ENCODE peak calls at places on chromosomes 7 and 10, in four cellular contexts. One of them, this sample, is unnamed.

GRCh38 chr7:17680943-17681351 is 259.3 kb downstream of the SNX13 start:
- DNase-seq in stimulated activated CD8-positive, alpha-beta memory T cell treated with anti-CD3 and anti-CD28 coated beads, Interleukin-4, amount 100 ng/mL, for 24 hours: no peak
- DNase-seq in fibroblast of lung: peak
- DNase-seq in left kidney: peak
- DNase-seq in this sample: no peak

GRCh38 chr10:59177031-59177861 is 803 bp downstream of the PHYHIPL start:
- DNase-seq in stimulated activated CD8-positive, alpha-beta memory T cell treated with anti-CD3 and anti-CD28 coated beads, Interleukin-4, amount 100 ng/mL, for 24 hours: no peak
- DNase-seq in fibroblast of lung: peak
- DNase-seq in left kidney: peak
- DNase-seq in this sample: peak

GRCh38 chr7:24496031-24496430 is 77.2 kb upstream of the PALS2 start:
- DNase-seq in stimulated activated CD8-positive, alpha-beta memory T cell treated with anti-CD3 and anti-CD28 coated beads, Interleukin-4, amount 100 ng/mL, for 24 hours: no peak
- DNase-seq in fibroblast of lung: no peak
- DNase-seq in left kidney: no peak
- DNase-seq in this sample: no peak

GRCh38 chr7:92723205-92723604 is 113.2 kb downstream of the CDK6 start:
- DNase-seq in stimulated activated CD8-positive, alpha-beta memory T cell treated with anti-CD3 and anti-CD28 coated beads, Interleukin-4, amount 100 ng/mL, for 24 hours: no peak
- DNase-seq in fibroblast of lung: no peak
- DNase-seq in left kidney: peak
- DNase-seq in this sample: no peak

GRCh38 chr7:70030745-70031144 is 432.5 kb downstream of the AUTS2 start:
- DNase-seq in stimulated activated CD8-positive, alpha-beta memory T cell treated with anti-CD3 and anti-CD28 coated beads, Interleukin-4, amount 100 ng/mL, for 24 hours: no peak
- DNase-seq in fibroblast of lung: no peak
- DNase-seq in left kidney: no peak
- DNase-seq in this sample: no peak

GRCh38 chr10:131098416-131098952 is 213.0 kb downstream of the TCERG1L start:
- DNase-seq in stimulated activated CD8-positive, alpha-beta memory T cell treated with anti-CD3 and anti-CD28 coated beads, Interleukin-4, amount 100 ng/mL, for 24 hours: no peak
- DNase-seq in fibroblast of lung: no peak
- DNase-seq in left kidney: no peak
- DNase-seq in this sample: no peak

GRCh38 chr7:81704595-81704994 is 65.3 kb downstream of the HGF start:
- DNase-seq in stimulated activated CD8-positive, alpha-beta memory T cell treated with anti-CD3 and anti-CD28 coated beads, Interleukin-4, amount 100 ng/mL, for 24 hours: no peak
- DNase-seq in fibroblast of lung: no peak
- DNase-seq in left kidney: no peak
- DNase-seq in this sample: no peak

GRCh38 chr10:97180986-97181385 is 4.8 kb downstream of the SLIT1 start:
- DNase-seq in stimulated activated CD8-positive, alpha-beta memory T cell treated with anti-CD3 and anti-CD28 coated beads, Interleukin-4, amount 100 ng/mL, for 24 hours: no peak
- DNase-seq in fibroblast of lung: no peak
- DNase-seq in left kidney: no peak
- DNase-seq in this sample: no peak

GRCh38 chr7:112430649-112431048 is 19.6 kb upstream of the IFRD1 start:
- DNase-seq in stimulated activated CD8-positive, alpha-beta memory T cell treated with anti-CD3 and anti-CD28 coated beads, Interleukin-4, amount 100 ng/mL, for 24 hours: no peak
- DNase-seq in fibroblast of lung: no peak
- DNase-seq in left kidney: no peak
- DNase-seq in this sample: no peak

GRCh38 chr10:6089334-6090219 is 743 bp downstream of the RBM17 start:
- DNase-seq in stimulated activated CD8-positive, alpha-beta memory T cell treated with anti-CD3 and anti-CD28 coated beads, Interleukin-4, amount 100 ng/mL, for 24 hours: no peak
- DNase-seq in fibroblast of lung: no peak
- DNase-seq in left kidney: peak
- DNase-seq in this sample: no peak

GRCh38 chr7:136071106-136071505 is 93.9 kb upstream of the MTPN start:
- DNase-seq in stimulated activated CD8-positive, alpha-beta memory T cell treated with anti-CD3 and anti-CD28 coated beads, Interleukin-4, amount 100 ng/mL, for 24 hours: no peak
- DNase-seq in fibroblast of lung: peak
- DNase-seq in left kidney: no peak
- DNase-seq in this sample: no peak

GRCh38 chr7:4886671-4887070 is 3.2 kb upstream of the RADIL start:
- DNase-seq in stimulated activated CD8-positive, alpha-beta memory T cell treated with anti-CD3 and anti-CD28 coated beads, Interleukin-4, amount 100 ng/mL, for 24 hours: no peak
- DNase-seq in fibroblast of lung: no peak
- DNase-seq in left kidney: no peak
- DNase-seq in this sample: no peak

GRCh38 chr7:117110480-117111315 is 157.4 kb downstream of the ST7 start:
- DNase-seq in stimulated activated CD8-positive, alpha-beta memory T cell treated with anti-CD3 and anti-CD28 coated beads, Interleukin-4, amount 100 ng/mL, for 24 hours: peak
- DNase-seq in fibroblast of lung: no peak
- DNase-seq in left kidney: peak
- DNase-seq in this sample: no peak

GRCh38 chr10:101619983-101620382 is 31.9 kb downstream of the DPCD start:
- DNase-seq in stimulated activated CD8-positive, alpha-beta memory T cell treated with anti-CD3 and anti-CD28 coated beads, Interleukin-4, amount 100 ng/mL, for 24 hours: no peak
- DNase-seq in fibroblast of lung: no peak
- DNase-seq in left kidney: no peak
- DNase-seq in this sample: no peak

GRCh38 chr10:131841131-131841661 is 59.6 kb upstream of the PPP2R2D start:
- DNase-seq in stimulated activated CD8-positive, alpha-beta memory T cell treated with anti-CD3 and anti-CD28 coated beads, Interleukin-4, amount 100 ng/mL, for 24 hours: no peak
- DNase-seq in fibroblast of lung: no peak
- DNase-seq in left kidney: no peak
- DNase-seq in this sample: no peak

GRCh38 chr7:111630862-111631261 is 68.6 kb upstream of the IMMP2L start:
- DNase-seq in stimulated activated CD8-positive, alpha-beta memory T cell treated with anti-CD3 and anti-CD28 coated beads, Interleukin-4, amount 100 ng/mL, for 24 hours: no peak
- DNase-seq in fibroblast of lung: no peak
- DNase-seq in left kidney: no peak
- DNase-seq in this sample: no peak

GRCh38 chr10:11896549-11897200 is 73.5 kb downstream of the PROSER2 start:
- DNase-seq in stimulated activated CD8-positive, alpha-beta memory T cell treated with anti-CD3 and anti-CD28 coated beads, Interleukin-4, amount 100 ng/mL, for 24 hours: no peak
- DNase-seq in fibroblast of lung: no peak
- DNase-seq in left kidney: no peak
- DNase-seq in this sample: no peak

GRCh38 chr7:80550005-80550404 is 38.1 kb upstream of the GNAT3 start:
- DNase-seq in stimulated activated CD8-positive, alpha-beta memory T cell treated with anti-CD3 and anti-CD28 coated beads, Interleukin-4, amount 100 ng/mL, for 24 hours: no peak
- DNase-seq in fibroblast of lung: no peak
- DNase-seq in left kidney: no peak
- DNase-seq in this sample: no peak

GRCh38 chr10:85916999-85917573 is 449.5 kb downstream of the GRID1 start:
- DNase-seq in stimulated activated CD8-positive, alpha-beta memory T cell treated with anti-CD3 and anti-CD28 coated beads, Interleukin-4, amount 100 ng/mL, for 24 hours: no peak
- DNase-seq in fibroblast of lung: no peak
- DNase-seq in left kidney: no peak
- DNase-seq in this sample: no peak

GRCh38 chr10:121747163-121747775 is 149.0 kb upstream of the FGFR2 start:
- DNase-seq in stimulated activated CD8-positive, alpha-beta memory T cell treated with anti-CD3 and anti-CD28 coated beads, Interleukin-4, amount 100 ng/mL, for 24 hours: no peak
- DNase-seq in fibroblast of lung: no peak
- DNase-seq in left kidney: no peak
- DNase-seq in this sample: no peak

GRCh38 chr7:74043523-74043951 is 15.6 kb downstream of the ELN start:
- DNase-seq in stimulated activated CD8-positive, alpha-beta memory T cell treated with anti-CD3 and anti-CD28 coated beads, Interleukin-4, amount 100 ng/mL, for 24 hours: no peak
- DNase-seq in fibroblast of lung: no peak
- DNase-seq in left kidney: peak
- DNase-seq in this sample: peak

GRCh38 chr10:94439275-94439861 is 37.0 kb downstream of the TBC1D12 start:
- DNase-seq in stimulated activated CD8-positive, alpha-beta memory T cell treated with anti-CD3 and anti-CD28 coated beads, Interleukin-4, amount 100 ng/mL, for 24 hours: no peak
- DNase-seq in fibroblast of lung: peak
- DNase-seq in left kidney: peak
- DNase-seq in this sample: no peak

GRCh38 chr7:73354787-73355186 is 26.8 kb downstream of the FKBP6 start:
- DNase-seq in stimulated activated CD8-positive, alpha-beta memory T cell treated with anti-CD3 and anti-CD28 coated beads, Interleukin-4, amount 100 ng/mL, for 24 hours: no peak
- DNase-seq in fibroblast of lung: no peak
- DNase-seq in left kidney: no peak
- DNase-seq in this sample: no peak

GRCh38 chr10:88848499-88848898 is 3.1 kb downstream of the ANKRD22 start:
- DNase-seq in stimulated activated CD8-positive, alpha-beta memory T cell treated with anti-CD3 and anti-CD28 coated beads, Interleukin-4, amount 100 ng/mL, for 24 hours: no peak
- DNase-seq in fibroblast of lung: peak
- DNase-seq in left kidney: no peak
- DNase-seq in this sample: peak

GRCh38 chr7:97390915-97391593 is 273.6 kb downstream of the SDHAF3 start:
- DNase-seq in stimulated activated CD8-positive, alpha-beta memory T cell treated with anti-CD3 and anti-CD28 coated beads, Interleukin-4, amount 100 ng/mL, for 24 hours: no peak
- DNase-seq in fibroblast of lung: no peak
- DNase-seq in left kidney: no peak
- DNase-seq in this sample: no peak

GRCh38 chr7:138898255-138898654 is 82.9 kb downstream of the KIAA1549 start:
- DNase-seq in stimulated activated CD8-positive, alpha-beta memory T cell treated with anti-CD3 and anti-CD28 coated beads, Interleukin-4, amount 100 ng/mL, for 24 hours: no peak
- DNase-seq in fibroblast of lung: no peak
- DNase-seq in left kidney: no peak
- DNase-seq in this sample: no peak

GRCh38 chr7:112946350-112946749 is 140.3 kb downstream of the GPR85 start:
- DNase-seq in stimulated activated CD8-positive, alpha-beta memory T cell treated with anti-CD3 and anti-CD28 coated beads, Interleukin-4, amount 100 ng/mL, for 24 hours: no peak
- DNase-seq in fibroblast of lung: peak
- DNase-seq in left kidney: no peak
- DNase-seq in this sample: no peak

GRCh38 chr10:62687230-62687748 is 117.2 kb upstream of the ADO start:
- DNase-seq in stimulated activated CD8-positive, alpha-beta memory T cell treated with anti-CD3 and anti-CD28 coated beads, Interleukin-4, amount 100 ng/mL, for 24 hours: no peak
- DNase-seq in fibroblast of lung: peak
- DNase-seq in left kidney: no peak
- DNase-seq in this sample: no peak

GRCh38 chr10:78290131-78290750 is 256.6 kb downstream of the RPS24 start:
- DNase-seq in stimulated activated CD8-positive, alpha-beta memory T cell treated with anti-CD3 and anti-CD28 coated beads, Interleukin-4, amount 100 ng/mL, for 24 hours: no peak
- DNase-seq in fibroblast of lung: no peak
- DNase-seq in left kidney: no peak
- DNase-seq in this sample: no peak

GRCh38 chr7:21134631-21135030 is 293.3 kb upstream of the SP4 start:
- DNase-seq in stimulated activated CD8-positive, alpha-beta memory T cell treated with anti-CD3 and anti-CD28 coated beads, Interleukin-4, amount 100 ng/mL, for 24 hours: no peak
- DNase-seq in fibroblast of lung: no peak
- DNase-seq in left kidney: no peak
- DNase-seq in this sample: no peak

GRCh38 chr10:62638062-62638477 is 166.4 kb upstream of the ADO start:
- DNase-seq in stimulated activated CD8-positive, alpha-beta memory T cell treated with anti-CD3 and anti-CD28 coated beads, Interleukin-4, amount 100 ng/mL, for 24 hours: no peak
- DNase-seq in fibroblast of lung: peak
- DNase-seq in left kidney: no peak
- DNase-seq in this sample: no peak